ENCODE peak calls at places on chromosome 13, in four cellular contexts. One of them, this sample, is unnamed.

GRCh38 chr13:113744197-113745000 is 14.6 kb upstream of the TMEM255B start:
- DNase-seq in sigmoid colon: no peak
- DNase-seq in breast epithelium: no peak
- DNase-seq in stomach: no peak
- DNase-seq in this sample: no peak

GRCh38 chr13:114130708-114131580 is 1.5 kb downstream of the RASA3 start:
- DNase-seq in sigmoid colon: peak
- DNase-seq in breast epithelium: no peak
- DNase-seq in stomach: no peak
- DNase-seq in this sample: no peak

GRCh38 chr13:108795841-108796240 is 166.4 kb downstream of the MYO16 start:
- DNase-seq in sigmoid colon: no peak
- DNase-seq in breast epithelium: no peak
- DNase-seq in stomach: no peak
- DNase-seq in this sample: no peak

GRCh38 chr13:25588336-25589060 is 216.7 kb downstream of the ATP8A2 start:
- DNase-seq in sigmoid colon: no peak
- DNase-seq in breast epithelium: no peak
- DNase-seq in stomach: no peak
- DNase-seq in this sample: no peak

GRCh38 chr13:111490611-111491010 is 170.2 kb downstream of the TEX29 start:
- DNase-seq in sigmoid colon: no peak
- DNase-seq in breast epithelium: peak
- DNase-seq in stomach: peak
- DNase-seq in this sample: no peak

GRCh38 chr13:95485045-95485517 is 67.4 kb upstream of the CLDN10 start:
- DNase-seq in sigmoid colon: no peak
- DNase-seq in breast epithelium: no peak
- DNase-seq in stomach: no peak
- DNase-seq in this sample: no peak

GRCh38 chr13:23703241-23703640 is 133.0 kb downstream of the TNFRSF19 start:
- DNase-seq in sigmoid colon: no peak
- DNase-seq in breast epithelium: no peak
- DNase-seq in stomach: no peak
- DNase-seq in this sample: peak

GRCh38 chr13:101267656-101268055 is 148.7 kb downstream of the NALCN start:
- DNase-seq in sigmoid colon: no peak
- DNase-seq in breast epithelium: no peak
- DNase-seq in stomach: no peak
- DNase-seq in this sample: no peak

GRCh38 chr13:73060251-73061160 is 1.7 kb downstream of the KLF5 start:
- DNase-seq in sigmoid colon: no peak
- DNase-seq in breast epithelium: no peak
- DNase-seq in stomach: no peak
- DNase-seq in this sample: no peak

GRCh38 chr13:98405107-98405571 is 171.8 kb downstream of the STK24 start:
- DNase-seq in sigmoid colon: no peak
- DNase-seq in breast epithelium: no peak
- DNase-seq in stomach: no peak
- DNase-seq in this sample: no peak

GRCh38 chr13:103772576-103772975 is 706.4 kb upstream of the SLC10A2 start:
- DNase-seq in sigmoid colon: no peak
- DNase-seq in breast epithelium: no peak
- DNase-seq in stomach: no peak
- DNase-seq in this sample: no peak

DNA sequence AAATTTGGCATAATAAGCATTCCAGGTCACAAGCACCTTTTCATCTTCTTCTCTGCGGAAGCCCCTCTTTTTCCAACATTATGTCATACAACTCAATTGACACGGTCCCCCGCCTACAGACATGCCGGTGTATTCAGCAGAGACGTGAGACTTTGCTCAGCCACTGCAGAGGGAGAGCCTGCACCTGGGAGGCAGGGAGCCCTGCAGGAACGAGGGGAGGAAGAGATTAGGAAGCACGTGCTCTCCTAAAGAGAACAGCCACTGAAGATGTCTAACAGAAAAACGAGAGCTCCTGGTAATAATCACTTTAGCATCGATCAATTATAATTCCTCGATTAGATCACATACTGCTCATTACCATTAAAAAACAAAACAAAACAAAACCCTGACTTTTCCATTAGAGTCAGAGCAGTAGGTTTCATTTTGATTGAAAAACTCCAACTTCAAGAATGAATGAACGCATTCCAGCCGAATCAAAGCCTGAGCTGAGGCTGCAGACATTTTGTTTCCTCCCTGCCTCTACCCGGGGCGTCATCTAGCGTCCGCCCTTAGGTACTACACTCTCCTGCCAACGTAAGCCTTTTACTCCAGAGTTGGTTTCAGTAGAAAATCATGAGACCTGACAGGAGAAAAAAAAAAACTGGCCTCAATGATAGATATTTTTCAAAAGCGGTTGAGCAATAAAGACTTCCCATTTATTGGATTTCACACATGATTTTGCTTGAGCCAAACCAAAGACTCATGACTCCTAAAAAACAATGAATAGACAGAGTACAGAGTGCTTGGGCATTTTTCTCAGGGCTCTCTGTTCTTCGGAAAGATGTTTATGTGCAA is 194.5 kb downstream of the KATNAL1 start:
- DNase-seq in sigmoid colon: peak
- DNase-seq in breast epithelium: peak
- DNase-seq in stomach: peak
- DNase-seq in this sample: no peak
- TF ChIP-seq POLR2A in sigmoid colon: no peak
- TF ChIP-seq POLR2A in breast epithelium: no peak
- TF ChIP-seq POLR2A in stomach: no peak
- TF ChIP-seq POLR2A in this sample: no peak

GRCh38 chr13:52784591-52785340 is 45.1 kb upstream of the CNMD start:
- DNase-seq in sigmoid colon: no peak
- DNase-seq in breast epithelium: no peak
- DNase-seq in stomach: no peak
- DNase-seq in this sample: no peak

GRCh38 chr13:52788011-52788410 is 48.4 kb upstream of the CNMD start:
- DNase-seq in sigmoid colon: no peak
- DNase-seq in breast epithelium: no peak
- DNase-seq in stomach: no peak
- DNase-seq in this sample: no peak

GRCh38 chr13:52787212-52787611 is 47.6 kb upstream of the CNMD start:
- DNase-seq in sigmoid colon: no peak
- DNase-seq in breast epithelium: no peak
- DNase-seq in stomach: no peak
- DNase-seq in this sample: no peak

GRCh38 chr13:52785721-52786120 is 46.1 kb upstream of the CNMD start:
- DNase-seq in sigmoid colon: no peak
- DNase-seq in breast epithelium: no peak
- DNase-seq in stomach: no peak
- DNase-seq in this sample: no peak

DNA sequence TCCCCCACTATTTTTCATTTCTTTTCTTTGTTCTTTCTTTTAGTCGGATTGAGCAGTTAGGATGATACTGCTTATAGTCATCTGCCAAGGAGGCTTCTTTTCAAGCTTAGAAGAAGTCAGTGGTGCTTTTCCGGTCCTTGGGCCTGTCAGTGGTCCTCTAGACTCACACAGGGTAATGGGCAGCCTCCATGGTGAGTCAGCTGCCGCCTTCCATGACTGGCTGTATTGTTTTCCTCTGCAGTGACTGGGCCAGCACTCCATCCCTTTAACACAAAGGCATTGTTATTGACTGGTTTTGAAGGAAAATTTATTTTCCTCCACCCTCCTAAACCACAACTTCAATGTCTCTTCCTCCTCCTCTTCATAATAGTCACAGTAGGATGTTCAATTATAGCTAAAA is 47.1 kb upstream of the CNMD start:
- DNase-seq in sigmoid colon: no peak
- DNase-seq in breast epithelium: no peak
- DNase-seq in stomach: no peak
- DNase-seq in this sample: no peak
- TF ChIP-seq POLR2AphosphoS5 in sigmoid colon: no peak
- TF ChIP-seq POLR2AphosphoS5 in breast epithelium: no peak
- TF ChIP-seq POLR2AphosphoS5 in stomach: no peak
- TF ChIP-seq POLR2AphosphoS5 in this sample: no peak

GRCh38 chr13:97222934-97223710 is 989 bp downstream of the MBNL2 start:
- DNase-seq in sigmoid colon: no peak
- DNase-seq in breast epithelium: no peak
- DNase-seq in stomach: no peak
- DNase-seq in this sample: no peak

GRCh38 chr13:97220151-97220900 is 1.8 kb upstream of the MBNL2 start:
- DNase-seq in sigmoid colon: no peak
- DNase-seq in breast epithelium: no peak
- DNase-seq in stomach: no peak
- DNase-seq in this sample: no peak

GRCh38 chr13:97221046-97221445 is 1.1 kb upstream of the MBNL2 start:
- DNase-seq in sigmoid colon: no peak
- DNase-seq in breast epithelium: no peak
- DNase-seq in stomach: no peak
- DNase-seq in this sample: no peak

GRCh38 chr13:97221989-97222700 is at the start of gene MBNL2:
- DNase-seq in sigmoid colon: peak
- DNase-seq in breast epithelium: peak
- DNase-seq in stomach: peak
- DNase-seq in this sample: peak

DNA sequence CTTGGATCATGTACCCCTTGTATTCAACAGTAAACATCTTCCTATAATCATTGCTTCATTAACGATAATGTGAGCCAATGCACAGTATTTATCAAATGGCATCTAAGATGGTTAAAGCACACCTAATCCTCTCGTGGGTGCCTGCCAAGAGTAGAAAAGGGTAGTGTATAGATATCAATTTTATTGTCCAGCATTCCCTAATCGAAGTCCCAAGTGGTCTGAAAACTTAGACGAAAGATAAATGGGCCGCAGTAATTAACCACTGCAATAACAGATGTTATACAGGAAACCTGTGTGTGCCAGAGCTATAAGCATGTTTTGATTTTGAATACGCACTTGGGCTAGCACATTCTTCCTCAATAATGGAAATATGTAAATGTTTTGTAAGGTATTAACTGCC is 642 bp upstream of the MBNL2 start:
- DNase-seq in sigmoid colon: no peak
- DNase-seq in breast epithelium: no peak
- DNase-seq in stomach: no peak
- DNase-seq in this sample: no peak
- H3K27ac ChIP-seq in sigmoid colon: peak
- H3K27ac ChIP-seq in breast epithelium: peak
- H3K27ac ChIP-seq in stomach: peak
- H3K27ac ChIP-seq in this sample: peak

GRCh38 chr13:110396476-110396875 is 89.4 kb downstream of the COL4A2 start:
- DNase-seq in sigmoid colon: no peak
- DNase-seq in breast epithelium: no peak
- DNase-seq in stomach: no peak
- DNase-seq in this sample: no peak

GRCh38 chr13:110399801-110400200 is 92.7 kb downstream of the COL4A2 start:
- DNase-seq in sigmoid colon: no peak
- DNase-seq in breast epithelium: no peak
- DNase-seq in stomach: no peak
- DNase-seq in this sample: no peak

GRCh38 chr13:110396913-110397379 is 89.9 kb downstream of the COL4A2 start:
- DNase-seq in sigmoid colon: peak
- DNase-seq in breast epithelium: no peak
- DNase-seq in stomach: peak
- DNase-seq in this sample: peak

GRCh38 chr13:110398564-110399507 is 91.8 kb downstream of the COL4A2 start:
- DNase-seq in sigmoid colon: no peak
- DNase-seq in breast epithelium: no peak
- DNase-seq in stomach: no peak
- DNase-seq in this sample: no peak

DNA sequence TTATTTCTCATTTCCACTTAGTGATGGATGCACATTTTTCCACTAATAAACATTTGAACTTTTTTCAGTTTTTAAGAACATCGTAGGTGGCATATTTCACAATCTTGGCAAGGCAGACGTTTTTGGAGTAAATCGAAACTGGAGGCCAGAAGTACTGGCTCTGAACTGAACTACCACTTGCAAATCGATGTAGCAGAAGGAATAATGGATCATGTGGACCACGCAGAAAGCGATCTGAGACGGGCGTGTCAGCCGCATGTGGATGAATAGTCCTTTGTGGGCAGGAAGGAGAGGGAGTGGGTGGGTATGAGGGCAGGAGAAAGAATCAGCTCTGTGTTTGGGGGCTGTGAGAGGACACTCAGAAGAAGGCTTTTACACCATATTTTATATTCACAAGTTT is 90.4 kb downstream of the COL4A2 start:
- DNase-seq in sigmoid colon: peak
- DNase-seq in breast epithelium: no peak
- DNase-seq in stomach: no peak
- DNase-seq in this sample: no peak
- TF ChIP-seq POLR2A in sigmoid colon: no peak
- TF ChIP-seq POLR2A in breast epithelium: no peak
- TF ChIP-seq POLR2A in stomach: no peak
- TF ChIP-seq POLR2A in this sample: no peak

GRCh38 chr13:35854286-35854685 is 276.9 kb downstream of the DCLK1 start:
- DNase-seq in sigmoid colon: no peak
- DNase-seq in breast epithelium: no peak
- DNase-seq in stomach: no peak
- DNase-seq in this sample: no peak
- TF ChIP-seq POLR2AphosphoS5 in sigmoid colon: no peak
- TF ChIP-seq POLR2AphosphoS5 in breast epithelium: no peak
- TF ChIP-seq POLR2AphosphoS5 in stomach: no peak
- TF ChIP-seq POLR2AphosphoS5 in this sample: no peak

DNA sequence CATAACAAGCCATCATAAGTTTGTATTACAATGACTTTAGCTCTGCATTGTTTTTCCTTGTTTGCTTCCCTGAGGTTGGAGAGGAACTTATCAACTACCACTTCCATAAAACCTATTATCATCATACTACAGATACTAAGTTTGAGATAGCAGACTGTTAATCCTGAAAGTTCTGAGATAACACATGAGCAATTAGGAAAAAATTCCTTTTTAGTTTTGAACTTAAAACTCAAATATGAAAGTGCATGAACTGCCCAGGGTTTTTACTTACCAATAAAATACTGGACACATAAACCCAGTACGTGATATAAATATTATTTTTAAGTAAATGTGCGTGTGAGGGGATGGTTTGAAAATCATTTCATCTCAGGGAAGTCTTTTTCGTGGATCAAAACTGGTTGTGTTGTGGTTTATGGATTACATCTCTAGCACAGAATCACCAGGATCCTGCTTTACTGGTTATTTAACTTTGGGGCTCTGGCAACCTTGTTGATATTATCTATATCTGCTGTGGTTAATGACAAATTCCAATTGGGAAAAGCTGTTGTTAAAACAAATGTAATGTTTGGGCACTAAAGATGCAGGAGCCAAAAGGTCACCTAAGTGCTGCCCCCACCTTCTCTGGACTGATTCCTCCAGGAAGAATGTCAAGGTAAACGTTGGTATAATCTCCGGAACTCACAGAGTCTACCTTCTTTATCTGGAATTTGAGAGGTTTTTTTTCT is 12.4 kb downstream of the CDX2 start:
- DNase-seq in sigmoid colon: no peak
- DNase-seq in breast epithelium: no peak
- DNase-seq in stomach: no peak
- DNase-seq in this sample: no peak
- H3K27ac ChIP-seq in sigmoid colon: no peak
- H3K27ac ChIP-seq in breast epithelium: no peak
- H3K27ac ChIP-seq in stomach: no peak
- H3K27ac ChIP-seq in this sample: no peak

GRCh38 chr13:110425444-110425780 is 118.3 kb downstream of the COL4A2 start:
- DNase-seq in sigmoid colon: no peak
- DNase-seq in breast epithelium: no peak
- DNase-seq in stomach: no peak
- DNase-seq in this sample: no peak
- TF ChIP-seq POLR2A in sigmoid colon: no peak
- TF ChIP-seq POLR2A in breast epithelium: no peak
- TF ChIP-seq POLR2A in stomach: no peak
- TF ChIP-seq POLR2A in this sample: no peak

This sample was measured in vagina.